ENCODE peak calls at places on chromosomes 7 and 10, in four cellular contexts. T, K, M and G are unnamed samples.

GRCh38 chr10:50325449-50326188 is 74.3 kb upstream of the ASAH2 start:
- DNase-seq in T (peak), K (peak), M (peak), G (no peak)

GRCh38 chr10:86333813-86334514 is 32.6 kb downstream of the GRID1 start:
- DNase-seq in T (no peak), K (no peak), M (no peak), G (no peak)

GRCh38 chr10:48655426-48656240 is 29.0 kb upstream of the WDFY4 start:
- DNase-seq in T (peak), K (no peak), M (peak), G (peak)

GRCh38 chr7:88759216-88759955 is at the start of gene ZNF804B:
- DNase-seq in T (peak), K (peak), M (peak), G (no peak)

GRCh38 chr7:17406756-17407155 is 108.3 kb downstream of the AHR start:
- DNase-seq in T (no peak), K (no peak), M (no peak), G (no peak)

GRCh38 chr7:130352335-130353074 is 7.9 kb downstream of the CPA5 start:
- DNase-seq in T (no peak), K (no peak), M (no peak), G (no peak)

GRCh38 chr10:58662314-58662713 is 149.6 kb downstream of the BICC1 start:
- DNase-seq in T (no peak), K (no peak), M (no peak), G (no peak)

GRCh38 chr10:4596951-4597350 is 229.1 kb upstream of the AKR1E2 start:
- DNase-seq in T (no peak), K (no peak), M (no peak), G (no peak)

GRCh38 chr7:151831606-151832005 is 45.3 kb downstream of the PRKAG2 start:
- DNase-seq in T (no peak), K (no peak), M (no peak), G (no peak)

GRCh38 chr10:74150151-74151056 is at the start of gene AP3M1:
- DNase-seq in T (peak), K (peak), M (peak), G (no peak)

GRCh38 chr10:97131041-97131659 is 54.6 kb downstream of the SLIT1 start:
- DNase-seq in T (no peak), K (no peak), M (no peak), G (no peak)

GRCh38 chr10:44389556-44389955 is 4.7 kb upstream of the CXCL12 start:
- DNase-seq in T (no peak), K (no peak), M (no peak), G (no peak)

GRCh38 chr7:26549281-26549943 is 257.8 kb downstream of the SNX10 start:
- DNase-seq in T (peak), K (no peak), M (no peak), G (no peak)

GRCh38 chr7:17130281-17131059 is 168.0 kb upstream of the AHR start:
- DNase-seq in T (peak), K (no peak), M (no peak), G (peak)

GRCh38 chr10:101006593-101007098 is 7.0 kb downstream of the LZTS2 start:
- DNase-seq in T (no peak), K (no peak), M (no peak), G (no peak)

GRCh38 chr7:1735262-1735661 is 65.2 kb downstream of the ELFN1 start:
- DNase-seq in T (no peak), K (no peak), M (no peak), G (no peak)

GRCh38 chr7:142867097-142867378 is 12.2 kb downstream of the EPHB6 start:
- DNase-seq in T (no peak), K (no peak), M (no peak), G (no peak)

GRCh38 chr7:78176186-78176585 is 377.6 kb downstream of the PHTF2 start:
- DNase-seq in T (no peak), K (no peak), M (no peak), G (no peak)

GRCh38 chr7:97307521-97308108 is 190.1 kb downstream of the SDHAF3 start:
- DNase-seq in T (no peak), K (no peak), M (no peak), G (no peak)

GRCh38 chr10:96413151-96413787 is 54.5 kb upstream of the OPALIN start:
- DNase-seq in T (no peak), K (no peak), M (peak), G (no peak)

GRCh38 chr10:77163670-77164348 is 473.8 kb downstream of the KCNMA1 start:
- DNase-seq in T (peak), K (no peak), M (no peak), G (no peak)

GRCh38 chr10:35126062-35126529 is 550 bp upstream of the CREM start:
- DNase-seq in T (no peak), K (no peak), M (no peak), G (no peak)

GRCh38 chr10:90407116-90407515 is 450.7 kb downstream of the HTR7 start:
- DNase-seq in T (no peak), K (no peak), M (no peak), G (peak)

GRCh38 chr10:133257489-133258065 is 19.1 kb downstream of the ADAM8 start:
- DNase-seq in T (peak), K (no peak), M (peak), G (peak)

GRCh38 chr10:108629843-108630242 is 1293.5 kb downstream of the XPNPEP1 start:
- DNase-seq in T (no peak), K (no peak), M (no peak), G (no peak)

GRCh38 chr10:17023386-17024298 is 106.0 kb downstream of the CUBN start:
- DNase-seq in T (peak), K (no peak), M (no peak), G (no peak)

GRCh38 chr7:49483142-49483541 is 290.3 kb upstream of the VWC2 start:
- DNase-seq in T (peak), K (no peak), M (no peak), G (no peak)

GRCh38 chr7:33432825-33433224 is 303.5 kb downstream of the BBS9 start:
- DNase-seq in T (no peak), K (no peak), M (no peak), G (no peak)

GRCh38 chr10:34758447-34758996 is 56.6 kb downstream of the PARD3 start:
- DNase-seq in T (no peak), K (no peak), M (no peak), G (no peak)

GRCh38 chr7:106190589-106191330 is 78.6 kb upstream of the SYPL1 start:
- DNase-seq in T (no peak), K (no peak), M (no peak), G (no peak)

GRCh38 chr7:79176859-79177477 is 276.5 kb downstream of the MAGI2 start:
- DNase-seq in T (no peak), K (no peak), M (no peak), G (peak)
- TF ChIP-seq CTCF in T (peak), K (peak), M (peak), G (peak)

GRCh38 chr7:116211913-116212596 is 1.7 kb downstream of the TES start:
- DNase-seq in T (no peak), K (no peak), M (no peak), G (no peak)

GRCh38 chr7:116213361-116214155 is 3.2 kb downstream of the TES start:
- DNase-seq in T (no peak), K (no peak), M (no peak), G (no peak)

GRCh38 chr7:116211006-116211912 is 920 bp downstream of the TES start:
- DNase-seq in T (peak), K (peak), M (peak), G (peak)

GRCh38 chr7:116214921-116215320 is 4.6 kb downstream of the TES start:
- DNase-seq in T (no peak), K (no peak), M (no peak), G (no peak)

GRCh38 chr7:116212859-116213258 is 2.5 kb downstream of the TES start:
- DNase-seq in T (no peak), K (no peak), M (no peak), G (no peak)
- H3K4me3 ChIP-seq in T (no peak), K (no peak), M (no peak), G (no peak)

GRCh38 chr7:12686234-12686893 is 1.1 kb upstream of the ARL4A start:
- DNase-seq in T (peak), K (peak), M (peak), G (peak)

GRCh38 chr7:12684733-12685132 is 2.7 kb upstream of the ARL4A start:
- DNase-seq in T (no peak), K (no peak), M (no peak), G (no peak)

GRCh38 chr7:12686894-12687212 is 580 bp upstream of the ARL4A start:
- DNase-seq in T (no peak), K (no peak), M (no peak), G (no peak)

GRCh38 chr7:12685550-12685949 is 1.9 kb upstream of the ARL4A start:
- DNase-seq in T (peak), K (peak), M (peak), G (peak)

GRCh38 chr7:12687213-12688171 is at the start of gene ARL4A:
- DNase-seq in T (peak), K (peak), M (peak), G (peak)
- TF ChIP-seq CTCF in T (peak), K (peak), M (peak), G (peak)

DNA sequence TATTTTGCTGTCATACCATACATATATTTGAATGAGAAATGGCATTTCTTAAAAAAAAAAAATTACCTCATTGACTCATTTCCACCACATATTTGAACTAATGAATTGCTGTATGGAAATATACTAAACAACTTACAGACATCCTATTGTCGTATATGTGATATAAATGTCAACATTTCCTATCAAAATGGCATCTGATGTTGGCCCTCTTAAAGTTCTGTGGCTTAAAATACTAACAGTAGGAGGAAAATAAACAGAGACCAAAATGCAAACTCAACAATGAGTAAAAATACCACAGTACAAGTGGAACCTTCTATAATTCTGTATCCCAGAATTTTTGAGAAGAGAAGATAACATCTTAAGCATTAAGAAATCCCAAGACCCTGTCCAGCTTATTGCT is 405.6 kb upstream of the GALNT17 start:
- DNase-seq in T (no peak), K (no peak), M (no peak), G (no peak)
- H3K4me3 ChIP-seq in T (no peak), K (no peak), M (no peak), G (no peak)

GRCh38 chr7:138962561-138963270 is 18.5 kb downstream of the KIAA1549 start:
- DNase-seq in T (peak), K (no peak), M (no peak), G (no peak)

GRCh38 chr7:138961159-138961558 is 20.0 kb downstream of the KIAA1549 start:
- DNase-seq in T (peak), K (no peak), M (no peak), G (peak)

GRCh38 chr7:138964838-138965436 is 16.3 kb downstream of the KIAA1549 start:
- DNase-seq in T (no peak), K (no peak), M (no peak), G (no peak)

GRCh38 chr7:138967159-138967558 is 14.0 kb downstream of the KIAA1549 start:
- DNase-seq in T (no peak), K (no peak), M (no peak), G (no peak)

DNA sequence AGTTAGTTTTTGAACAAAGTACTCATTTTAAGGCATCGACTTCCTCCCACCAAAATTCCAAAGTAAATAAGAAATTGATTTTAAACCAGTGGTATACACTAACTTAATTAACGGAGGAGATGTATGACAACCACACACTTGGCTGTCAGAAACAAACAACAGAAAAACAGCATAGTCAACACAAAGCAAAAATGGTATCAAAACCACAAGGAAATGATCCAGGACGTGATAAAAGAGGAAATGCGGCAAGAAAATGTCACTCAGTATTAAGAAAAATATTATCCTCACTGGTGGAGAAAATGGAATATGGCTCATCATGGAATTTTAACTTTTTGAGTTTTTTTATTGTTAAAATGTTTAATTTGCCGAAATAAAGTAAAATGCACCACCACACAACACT is 17.5 kb downstream of the KIAA1549 start:
- DNase-seq in T (no peak), K (no peak), M (no peak), G (no peak)
- TF ChIP-seq CTCF in T (no peak), K (no peak), M (no peak), G (no peak)

GRCh38 chr10:89342219-89342966 is 14.6 kb downstream of the IFIT3 start:
- DNase-seq in T (no peak), K (no peak), M (peak), G (peak)
- H3K4me3 ChIP-seq in T (no peak), K (no peak), M (no peak), G (peak)

GRCh38 chr7:141167376-141167964 is 93.6 kb downstream of the TMEM178B start:
- DNase-seq in T (no peak), K (no peak), M (no peak), G (no peak)
- TF ChIP-seq CTCF in T (no peak), K (no peak), M (no peak), G (no peak)